ENCODE peak calls at places on chromosome 7, in nine cellular contexts. One of them, this sample, is unnamed.

GRCh38 chr7:80216996-80217842 is 82.6 kb downstream of the GNAI1 start:
- DNase-seq in T-helper 22 cell: no peak
- DNase-seq in type B pancreatic cell: no peak
- DNase-seq in Kasumi-1: no peak
- DNase-seq in ovary: no peak
- DNase-seq in activated CD8-positive, alpha-beta memory T cell treated with anti-CD3 and anti-CD28 coated beads for 48 hours: no peak
- DNase-seq in 8988T: no peak
- DNase-seq in T-cell: no peak
- DNase-seq in colonic mucosa: no peak
- DNase-seq in this sample: no peak

GRCh38 chr7:453597-454306 is 65.9 kb downstream of the PDGFA start:
- DNase-seq in T-helper 22 cell: no peak
- DNase-seq in type B pancreatic cell: no peak
- DNase-seq in Kasumi-1: no peak
- DNase-seq in ovary: no peak
- DNase-seq in activated CD8-positive, alpha-beta memory T cell treated with anti-CD3 and anti-CD28 coated beads for 48 hours: no peak
- DNase-seq in 8988T: no peak
- DNase-seq in T-cell: no peak
- DNase-seq in colonic mucosa: no peak
- DNase-seq in this sample: no peak

GRCh38 chr7:19713676-19714075 is 4.8 kb upstream of the POLR1F start:
- DNase-seq in T-helper 22 cell: no peak
- DNase-seq in type B pancreatic cell: no peak
- DNase-seq in Kasumi-1: peak
- DNase-seq in ovary: peak
- DNase-seq in activated CD8-positive, alpha-beta memory T cell treated with anti-CD3 and anti-CD28 coated beads for 48 hours: no peak
- DNase-seq in 8988T: no peak
- DNase-seq in T-cell: peak
- DNase-seq in colonic mucosa: no peak
- DNase-seq in this sample: peak

GRCh38 chr7:27303021-27303420 is 60.4 kb downstream of the EVX1 start:
- DNase-seq in T-helper 22 cell: no peak
- DNase-seq in type B pancreatic cell: no peak
- DNase-seq in Kasumi-1: no peak
- DNase-seq in ovary: no peak
- DNase-seq in activated CD8-positive, alpha-beta memory T cell treated with anti-CD3 and anti-CD28 coated beads for 48 hours: no peak
- DNase-seq in 8988T: no peak
- DNase-seq in T-cell: no peak
- DNase-seq in colonic mucosa: no peak
- DNase-seq in this sample: no peak

GRCh38 chr7:46525876-46526275 is 604.8 kb upstream of the IGFBP3 start:
- DNase-seq in T-helper 22 cell: no peak
- DNase-seq in type B pancreatic cell: no peak
- DNase-seq in Kasumi-1: no peak
- DNase-seq in ovary: no peak
- DNase-seq in activated CD8-positive, alpha-beta memory T cell treated with anti-CD3 and anti-CD28 coated beads for 48 hours: no peak
- DNase-seq in 8988T: no peak
- DNase-seq in T-cell: no peak
- DNase-seq in colonic mucosa: peak
- DNase-seq in this sample: no peak

GRCh38 chr7:129828989-129829676 is 123.6 kb downstream of the UBE2H start:
- DNase-seq in T-helper 22 cell: no peak
- DNase-seq in type B pancreatic cell: no peak
- DNase-seq in Kasumi-1: peak
- DNase-seq in ovary: no peak
- DNase-seq in activated CD8-positive, alpha-beta memory T cell treated with anti-CD3 and anti-CD28 coated beads for 48 hours: no peak
- DNase-seq in 8988T: no peak
- DNase-seq in T-cell: no peak
- DNase-seq in colonic mucosa: no peak
- DNase-seq in this sample: no peak

GRCh38 chr7:117588352-117588794 is 108.5 kb downstream of the CFTR start:
- DNase-seq in T-helper 22 cell: no peak
- DNase-seq in type B pancreatic cell: no peak
- DNase-seq in Kasumi-1: no peak
- DNase-seq in ovary: no peak
- DNase-seq in activated CD8-positive, alpha-beta memory T cell treated with anti-CD3 and anti-CD28 coated beads for 48 hours: no peak
- DNase-seq in 8988T: no peak
- DNase-seq in T-cell: no peak
- DNase-seq in colonic mucosa: no peak
- DNase-seq in this sample: no peak

GRCh38 chr7:6026011-6026819 is 5.0 kb upstream of the ANKRD61 start:
- DNase-seq in T-helper 22 cell: peak
- DNase-seq in type B pancreatic cell: no peak
- DNase-seq in Kasumi-1: peak
- DNase-seq in ovary: peak
- DNase-seq in activated CD8-positive, alpha-beta memory T cell treated with anti-CD3 and anti-CD28 coated beads for 48 hours: no peak
- DNase-seq in 8988T: peak
- DNase-seq in T-cell: peak
- DNase-seq in colonic mucosa: peak
- DNase-seq in this sample: peak

GRCh38 chr7:372546-372938 is 82.6 kb downstream of the FOXL3 start:
- DNase-seq in T-helper 22 cell: no peak
- DNase-seq in type B pancreatic cell: no peak
- DNase-seq in Kasumi-1: no peak
- DNase-seq in ovary: no peak
- DNase-seq in activated CD8-positive, alpha-beta memory T cell treated with anti-CD3 and anti-CD28 coated beads for 48 hours: no peak
- DNase-seq in 8988T: no peak
- DNase-seq in T-cell: no peak
- DNase-seq in colonic mucosa: no peak
- DNase-seq in this sample: no peak

GRCh38 chr7:55132550-55132889 is 113.7 kb downstream of the EGFR start:
- DNase-seq in T-helper 22 cell: no peak
- DNase-seq in type B pancreatic cell: no peak
- DNase-seq in Kasumi-1: no peak
- DNase-seq in ovary: no peak
- DNase-seq in activated CD8-positive, alpha-beta memory T cell treated with anti-CD3 and anti-CD28 coated beads for 48 hours: no peak
- DNase-seq in 8988T: no peak
- DNase-seq in T-cell: no peak
- DNase-seq in colonic mucosa: no peak
- DNase-seq in this sample: no peak

GRCh38 chr7:130529417-130529816 is 37.5 kb downstream of the MEST start:
- DNase-seq in T-helper 22 cell: no peak
- DNase-seq in type B pancreatic cell: no peak
- DNase-seq in Kasumi-1: no peak
- DNase-seq in ovary: no peak
- DNase-seq in activated CD8-positive, alpha-beta memory T cell treated with anti-CD3 and anti-CD28 coated beads for 48 hours: no peak
- DNase-seq in 8988T: no peak
- DNase-seq in T-cell: no peak
- DNase-seq in colonic mucosa: no peak
- DNase-seq in this sample: no peak

GRCh38 chr7:100127866-100128601 is 1.3 kb downstream of the MBLAC1 start:
- DNase-seq in T-helper 22 cell: no peak
- DNase-seq in type B pancreatic cell: no peak
- DNase-seq in Kasumi-1: peak
- DNase-seq in ovary: no peak
- DNase-seq in activated CD8-positive, alpha-beta memory T cell treated with anti-CD3 and anti-CD28 coated beads for 48 hours: no peak
- DNase-seq in 8988T: no peak
- DNase-seq in T-cell: peak
- DNase-seq in colonic mucosa: peak
- DNase-seq in this sample: no peak

GRCh38 chr7:4434306-4434705 is 247.8 kb upstream of the FOXK1 start:
- DNase-seq in T-helper 22 cell: no peak
- DNase-seq in type B pancreatic cell: no peak
- DNase-seq in Kasumi-1: no peak
- DNase-seq in ovary: no peak
- DNase-seq in activated CD8-positive, alpha-beta memory T cell treated with anti-CD3 and anti-CD28 coated beads for 48 hours: no peak
- DNase-seq in 8988T: no peak
- DNase-seq in T-cell: no peak
- DNase-seq in colonic mucosa: no peak
- DNase-seq in this sample: no peak

GRCh38 chr7:73939528-73939927 is 78.6 kb downstream of the TMEM270 start:
- DNase-seq in T-helper 22 cell: no peak
- DNase-seq in type B pancreatic cell: no peak
- DNase-seq in Kasumi-1: no peak
- DNase-seq in ovary: no peak
- DNase-seq in activated CD8-positive, alpha-beta memory T cell treated with anti-CD3 and anti-CD28 coated beads for 48 hours: no peak
- DNase-seq in 8988T: no peak
- DNase-seq in T-cell: no peak
- DNase-seq in colonic mucosa: no peak
- DNase-seq in this sample: no peak

GRCh38 chr7:1029637-1030443 is 14.5 kb upstream of the GPR146 start:
- DNase-seq in T-helper 22 cell: no peak
- DNase-seq in type B pancreatic cell: no peak
- DNase-seq in Kasumi-1: no peak
- DNase-seq in ovary: no peak
- DNase-seq in activated CD8-positive, alpha-beta memory T cell treated with anti-CD3 and anti-CD28 coated beads for 48 hours: no peak
- DNase-seq in 8988T: no peak
- DNase-seq in T-cell: no peak
- DNase-seq in colonic mucosa: no peak
- DNase-seq in this sample: no peak

GRCh38 chr7:129501760-129502707 is at the start of gene SMKR1:
- DNase-seq in T-helper 22 cell: peak
- DNase-seq in type B pancreatic cell: peak
- DNase-seq in Kasumi-1: peak
- DNase-seq in ovary: peak
- DNase-seq in activated CD8-positive, alpha-beta memory T cell treated with anti-CD3 and anti-CD28 coated beads for 48 hours: peak
- DNase-seq in 8988T: peak
- DNase-seq in T-cell: peak
- DNase-seq in colonic mucosa: peak
- DNase-seq in this sample: no peak

GRCh38 chr7:21128418-21128817 is 299.5 kb upstream of the SP4 start:
- DNase-seq in T-helper 22 cell: no peak
- DNase-seq in type B pancreatic cell: no peak
- DNase-seq in Kasumi-1: no peak
- DNase-seq in ovary: no peak
- DNase-seq in activated CD8-positive, alpha-beta memory T cell treated with anti-CD3 and anti-CD28 coated beads for 48 hours: no peak
- DNase-seq in 8988T: no peak
- DNase-seq in T-cell: no peak
- DNase-seq in colonic mucosa: no peak
- DNase-seq in this sample: no peak

GRCh38 chr7:123169065-123169464 is 30.7 kb downstream of the SLC13A1 start:
- DNase-seq in T-helper 22 cell: no peak
- DNase-seq in type B pancreatic cell: no peak
- DNase-seq in Kasumi-1: no peak
- DNase-seq in ovary: no peak
- DNase-seq in activated CD8-positive, alpha-beta memory T cell treated with anti-CD3 and anti-CD28 coated beads for 48 hours: no peak
- DNase-seq in 8988T: no peak
- DNase-seq in T-cell: no peak
- DNase-seq in colonic mucosa: no peak
- DNase-seq in this sample: no peak

GRCh38 chr7:77226357-77226839 is 26.8 kb upstream of the FGL2 start:
- DNase-seq in T-helper 22 cell: no peak
- DNase-seq in type B pancreatic cell: no peak
- DNase-seq in Kasumi-1: no peak
- DNase-seq in ovary: no peak
- DNase-seq in activated CD8-positive, alpha-beta memory T cell treated with anti-CD3 and anti-CD28 coated beads for 48 hours: no peak
- DNase-seq in 8988T: no peak
- DNase-seq in T-cell: no peak
- DNase-seq in colonic mucosa: no peak
- DNase-seq in this sample: peak

GRCh38 chr7:129903935-129904334 is 48.8 kb downstream of the UBE2H start:
- DNase-seq in T-helper 22 cell: no peak
- DNase-seq in type B pancreatic cell: no peak
- DNase-seq in Kasumi-1: no peak
- DNase-seq in ovary: no peak
- DNase-seq in activated CD8-positive, alpha-beta memory T cell treated with anti-CD3 and anti-CD28 coated beads for 48 hours: no peak
- DNase-seq in 8988T: no peak
- DNase-seq in T-cell: no peak
- DNase-seq in colonic mucosa: no peak
- DNase-seq in this sample: no peak

GRCh38 chr7:16083931-16084330 is 337.4 kb downstream of the CRPPA start:
- DNase-seq in T-helper 22 cell: no peak
- DNase-seq in type B pancreatic cell: no peak
- DNase-seq in Kasumi-1: no peak
- DNase-seq in ovary: no peak
- DNase-seq in activated CD8-positive, alpha-beta memory T cell treated with anti-CD3 and anti-CD28 coated beads for 48 hours: no peak
- DNase-seq in 8988T: peak
- DNase-seq in T-cell: no peak
- DNase-seq in colonic mucosa: no peak
- DNase-seq in this sample: no peak